ENCODE peak calls at places on chromosomes 4 and X, in seven cellular contexts. A is CD4-positive, alpha-beta memory T cell; L is aorta; O is WERI-Rb-1; R is Peyer's patch; D is neuronal stem cell; E is neural progenitor cell. Q is an unnamed sample. For H3K27me3, the result is how much of the 10 kb centered on the place peaks cover.

GRCh38 chr4:98539299-98539698 is 119.1 kb downstream of the TSPAN5 start:
- DNase-seq in A (no peak), L (no peak), O (no peak), R (no peak), D (no peak), E (no peak), Q (no peak)

GRCh38 chr4:143404555-143404954 is 67.9 kb downstream of the GAB1 start:
- DNase-seq in A (no peak), L (no peak), O (no peak), R (no peak), D (no peak), E (no peak), Q (no peak)

GRCh38 chr4:148163011-148163410 is 279.2 kb downstream of the NR3C2 start:
- DNase-seq in A (no peak), L (no peak), O (no peak), R (no peak), D (no peak), E (no peak), Q (no peak)

GRCh38 chr4:129822708-129823504 is 727.0 kb downstream of the C4orf33 start:
- DNase-seq in A (no peak), L (no peak), O (peak), R (no peak), D (no peak), E (no peak), Q (peak)

GRCh38 chr4:10347281-10347795 is 109.9 kb downstream of the ZNF518B start:
- DNase-seq in A (no peak), L (no peak), O (no peak), R (no peak), D (no peak), E (no peak), Q (no peak)

GRCh38 chr4:165766018-165766417 is 107.0 kb upstream of the TLL1 start:
- DNase-seq in A (no peak), L (no peak), O (no peak), R (no peak), D (no peak), E (no peak), Q (no peak)

GRCh38 chr4:109729155-109729562 is 711 bp downstream of the PLA2G12A start:
- DNase-seq in A (no peak), L (no peak), O (no peak), R (no peak), D (no peak), E (peak), Q (no peak)

GRCh38 chrX:125940985-125941384 is 225.1 kb downstream of the DCAF12L2 start:
- DNase-seq in A (peak), L (no peak), O (no peak), R (no peak), D (no peak), E (no peak), Q (no peak)

GRCh38 chr4:155526452-155527169 is 140.0 kb upstream of the GUCY1A1 start:
- DNase-seq in A (no peak), L (no peak), O (no peak), R (no peak), D (no peak), E (no peak), Q (no peak)

GRCh38 chr4:3307891-3308575 is 15.2 kb downstream of the RGS12 start:
- DNase-seq in A (no peak), L (peak), O (no peak), R (peak), D (no peak), E (no peak), Q (peak)

GRCh38 chr4:3767569-3768288 is 1.5 kb downstream of the ADRA2C start:
- DNase-seq in A (no peak), L (no peak), O (no peak), R (no peak), D (peak), E (peak), Q (no peak)

GRCh38 chr4:147620315-147620714 is 3.1 kb downstream of the TMEM184C start:
- DNase-seq in A (no peak), L (no peak), O (no peak), R (no peak), D (no peak), E (no peak), Q (no peak)

GRCh38 chr4:24488399-24489164 is 95.8 kb downstream of the DHX15 start:
- DNase-seq in A (no peak), L (peak), O (peak), R (peak), D (peak), E (peak), Q (no peak)

GRCh38 chrX:1581132-1581531 is 10.3 kb upstream of the AKAP17A start:
- DNase-seq in A (peak), L (no peak), O (peak), R (no peak), D (no peak), E (no peak), Q (no peak)

GRCh38 chrX:21004835-21005234 is 369.4 kb upstream of the CNKSR2 start:
- DNase-seq in A (no peak), L (no peak), O (no peak), R (no peak), D (no peak), E (no peak), Q (no peak)

GRCh38 chrX:106862972-106863688 is 40.0 kb downstream of the RIPPLY1 start:
- DNase-seq in A (peak), L (no peak), O (peak), R (peak), D (peak), E (peak), Q (no peak)

GRCh38 chrX:133580630-133581029 is 165.3 kb upstream of the GPC4 start:
- DNase-seq in A (no peak), L (no peak), O (no peak), R (no peak), D (no peak), E (no peak), Q (no peak)

GRCh38 chr4:128454281-128455075 is 166.9 kb upstream of the PGRMC2 start:
- DNase-seq in A (peak), L (peak), O (peak), R (peak), D (peak), E (peak), Q (peak)

GRCh38 chr4:163343604-163344146 is at the start of gene NPY5R:
- DNase-seq in A (no peak), L (peak), O (peak), R (no peak), D (peak), E (peak), Q (no peak)

GRCh38 chr4:36638273-36638811 is 356.9 kb downstream of the DTHD1 start:
- DNase-seq in A (no peak), L (no peak), O (no peak), R (no peak), D (no peak), E (no peak), Q (no peak)

GRCh38 chrX:418927-419729 is 32.4 kb upstream of the PPP2R3B start:
- DNase-seq in A (no peak), L (no peak), O (no peak), R (no peak), D (no peak), E (no peak), Q (no peak)

GRCh38 chr4:169659736-169660670 is 39.6 kb downstream of the CLCN3 start:
- DNase-seq in A (peak), L (no peak), O (peak), R (no peak), D (peak), E (peak), Q (peak)

GRCh38 chr4:88893961-88894360 is 163.0 kb downstream of the FAM13A start:
- DNase-seq in A (no peak), L (no peak), O (no peak), R (no peak), D (no peak), E (no peak), Q (no peak)

GRCh38 chr4:1401409-1402020 is 4.7 kb downstream of the NKX1-1 start:
- DNase-seq in A (no peak), L (peak), O (peak), R (peak), D (no peak), E (no peak), Q (peak)
- H3K27me3 ChIP-seq in A (under half), L (under half), O (half or more), R (under half), D (half or more), E (half or more), Q (half or more)

GRCh38 chr4:55553442-55553841 is 6.7 kb upstream of the CLOCK start:
- DNase-seq in A (no peak), L (no peak), O (no peak), R (no peak), D (no peak), E (no peak), Q (no peak)
- H3K27me3 ChIP-seq in A (under half), L (under half), O (under half), R (under half), D (under half), E (under half), Q (under half)

DNA sequence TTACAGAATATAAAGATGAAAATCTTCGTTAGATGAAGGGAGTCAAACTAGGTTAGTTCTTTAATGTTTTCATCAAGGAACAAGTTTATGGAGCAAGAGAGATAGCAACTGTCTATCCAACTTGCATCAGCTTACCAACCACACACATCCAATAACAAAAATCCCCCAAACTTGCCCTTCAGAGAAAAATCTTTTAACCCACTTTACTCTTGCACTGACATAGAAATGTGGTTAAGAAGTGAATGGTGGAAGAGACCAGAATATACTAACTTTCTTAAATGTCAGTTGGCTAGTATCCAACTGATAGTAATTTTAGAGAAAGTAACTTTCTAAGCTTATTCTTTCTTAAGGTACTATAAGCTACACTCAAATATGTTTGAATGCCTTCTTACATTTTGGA is 1.7 kb upstream of the RAB9A start:
- DNase-seq in A (no peak), L (no peak), O (no peak), R (no peak), D (no peak), E (no peak), Q (no peak)
- H3K27me3 ChIP-seq in A (under half), L (under half), O (under half), R (under half), D (under half), E (under half), Q (under half)

DNA sequence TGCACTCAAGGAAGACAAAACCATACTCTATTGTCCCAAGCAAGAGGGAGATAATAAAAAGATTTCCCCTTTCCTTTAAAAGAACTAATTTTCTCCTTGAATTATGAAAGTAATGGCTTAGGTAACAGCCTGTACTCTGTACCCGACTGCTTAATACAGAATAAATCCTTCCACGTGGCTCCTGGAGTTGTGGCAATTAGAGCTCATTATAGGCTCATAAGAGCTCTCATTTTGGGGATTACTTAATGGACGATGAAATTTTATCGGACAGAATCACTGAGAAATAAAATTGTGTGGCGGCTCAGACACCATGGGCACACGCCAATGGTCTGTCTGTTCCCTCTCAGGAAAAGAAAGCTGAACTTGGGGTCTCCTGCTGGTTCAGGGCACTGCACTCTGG is 2.8 kb upstream of the GSX2 start:
- DNase-seq in A (no peak), L (no peak), O (no peak), R (no peak), D (no peak), E (no peak), Q (no peak)
- H3K27me3 ChIP-seq in A (half or more), L (under half), O (half or more), R (under half), D (half or more), E (half or more), Q (under half)

DNA sequence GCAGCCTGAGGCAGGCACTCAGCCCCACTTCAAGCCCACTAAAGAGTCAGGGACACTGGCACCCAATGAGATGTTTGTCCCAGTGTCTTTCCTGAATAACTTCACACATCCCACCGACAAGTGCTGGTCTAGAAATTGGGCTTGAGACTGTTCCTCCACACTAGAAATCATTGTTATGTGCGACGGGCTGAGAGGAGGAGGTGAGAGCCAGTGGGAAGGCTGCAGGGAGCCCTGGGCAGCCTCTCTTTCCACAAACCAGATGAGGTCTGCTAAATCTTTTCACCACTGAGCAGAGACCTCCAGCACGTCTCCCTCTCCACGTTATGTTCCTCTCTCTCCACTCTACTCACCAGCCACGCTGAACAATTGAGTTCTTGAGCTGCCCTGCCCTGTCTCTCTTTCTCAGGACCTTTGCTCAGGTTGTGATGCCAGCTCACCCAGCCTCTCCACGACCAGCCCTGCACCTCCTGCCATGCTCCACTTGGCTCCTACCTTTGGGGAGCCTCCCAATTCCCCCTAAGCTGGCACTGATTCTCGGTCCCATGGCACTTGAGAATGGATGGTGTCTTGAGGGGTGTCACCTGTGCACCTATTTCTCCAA is 8.4 kb downstream of the SCD5 start:
- DNase-seq in A (no peak), L (no peak), O (no peak), R (no peak), D (no peak), E (no peak), Q (no peak)
- H3K27me3 ChIP-seq in A (under half), L (under half), O (under half), R (under half), D (under half), E (half or more), Q (under half)

GRCh38 chr4:121953860-121954259 is 2.0 kb upstream of the TRPC3 start:
- DNase-seq in A (no peak), L (no peak), O (no peak), R (no peak), D (no peak), E (no peak), Q (no peak)
- H3K27me3 ChIP-seq in A (under half), L (under half), O (under half), R (under half), D (under half), E (half or more), Q (under half)

GRCh38 chr4:818106-818921 is 7.6 kb downstream of the CPLX1 start:
- DNase-seq in A (no peak), L (no peak), O (no peak), R (no peak), D (no peak), E (no peak), Q (peak)

GRCh38 chr4:815464-816146 is 10.3 kb downstream of the CPLX1 start:
- DNase-seq in A (no peak), L (peak), O (no peak), R (peak), D (no peak), E (no peak), Q (no peak)

GRCh38 chr4:819401-820229 is 6.3 kb downstream of the CPLX1 start:
- DNase-seq in A (no peak), L (no peak), O (no peak), R (no peak), D (no peak), E (no peak), Q (peak)

GRCh38 chr4:813900-814299 is 12.0 kb downstream of the CPLX1 start:
- DNase-seq in A (no peak), L (peak), O (no peak), R (no peak), D (no peak), E (no peak), Q (no peak)

GRCh38 chr4:814312-814850 is 11.5 kb downstream of the CPLX1 start:
- DNase-seq in A (no peak), L (peak), O (no peak), R (no peak), D (no peak), E (no peak), Q (no peak)
- H3K27me3 ChIP-seq in A (under half), L (under half), O (under half), R (under half), D (under half), E (half or more), Q (under half)

GRCh38 chrX:10505726-10506125 is 114.7 kb downstream of the MID1 start:
- DNase-seq in A (no peak), L (no peak), O (no peak), R (no peak), D (no peak), E (no peak), Q (no peak)
- H3K27me3 ChIP-seq in A (under half), L (under half), O (under half), R (under half), D (under half), E (under half), Q (under half)

GRCh38 chr4:168070903-168071302 is 21.4 kb upstream of the ANXA10 start:
- DNase-seq in A (no peak), L (no peak), O (no peak), R (no peak), D (no peak), E (no peak), Q (no peak)

GRCh38 chr4:168076989-168077725 is 15.2 kb upstream of the ANXA10 start:
- DNase-seq in A (no peak), L (no peak), O (peak), R (no peak), D (peak), E (peak), Q (no peak)

GRCh38 chr4:168074861-168075260 is 17.5 kb upstream of the ANXA10 start:
- DNase-seq in A (no peak), L (no peak), O (no peak), R (no peak), D (no peak), E (no peak), Q (no peak)

DNA sequence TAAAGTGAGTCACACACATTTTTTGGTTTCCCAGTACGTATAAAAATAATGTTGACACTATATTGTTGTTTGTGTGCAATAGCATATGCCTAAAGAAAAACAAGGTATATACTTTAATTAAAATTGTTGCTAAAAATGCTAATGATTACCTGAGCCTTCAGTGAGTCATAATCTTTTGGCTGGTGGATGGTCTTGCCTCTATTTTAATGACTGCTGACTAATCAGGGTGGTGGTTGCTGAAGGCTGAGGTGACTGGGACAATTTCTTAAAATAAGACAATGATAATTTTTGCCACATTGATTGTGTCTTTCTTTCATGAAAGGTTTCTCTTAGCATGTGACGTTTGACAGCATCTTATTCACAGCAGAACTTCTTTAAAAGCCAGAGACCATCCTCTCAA is 21.0 kb upstream of the ANXA10 start:
- DNase-seq in A (no peak), L (no peak), O (no peak), R (no peak), D (no peak), E (no peak), Q (no peak)
- H3K27me3 ChIP-seq in A (under half), L (under half), O (under half), R (under half), D (under half), E (under half), Q (under half)

DNA sequence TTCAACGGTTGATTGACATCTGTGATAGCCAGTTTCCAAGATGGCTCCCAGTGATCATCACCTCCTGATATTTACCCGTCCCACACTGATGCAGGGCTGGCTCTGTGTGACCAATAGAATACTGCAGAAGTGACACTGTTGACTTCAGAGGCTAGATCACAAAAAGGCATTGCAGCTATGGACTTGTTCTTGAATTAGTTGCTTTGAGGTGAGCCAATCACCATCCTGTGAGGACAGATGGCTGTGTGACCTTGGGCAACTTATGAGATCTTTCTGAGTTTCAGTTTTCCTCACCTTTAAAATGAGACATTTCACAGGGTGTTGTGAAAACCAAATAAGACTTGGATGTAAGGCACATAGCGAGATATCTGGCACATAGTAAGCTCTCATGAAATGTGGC is 1.8 kb upstream of the GPR82 start:
- DNase-seq in A (no peak), L (no peak), O (no peak), R (no peak), D (no peak), E (no peak), Q (no peak)
- H3K27me3 ChIP-seq in A (under half), L (under half), O (under half), R (under half), D (under half), E (under half), Q (under half)

Q was measured in RWPE2.